ENCODE peak calls at places on chromosome 15, in four cellular contexts. G is tibial nerve, V is sigmoid colon, Z is A549. E is an unnamed sample.

GRCh38 chr15:62625421-62626033 is 417.0 kb upstream of the TPM1 start:
- DNase-seq in G (no peak), V (no peak), Z (no peak), E (no peak)

GRCh38 chr15:35757323-35757722 is 211.4 kb upstream of the DPH6 start:
- DNase-seq in G (no peak), V (no peak), Z (no peak), E (no peak)

GRCh38 chr15:62846805-62847481 is 195.6 kb upstream of the TPM1 start:
- DNase-seq in G (no peak), V (peak), Z (no peak), E (no peak)

GRCh38 chr15:43930079-43930478 is 103.3 kb downstream of the WDR76 start:
- DNase-seq in G (no peak), V (no peak), Z (no peak), E (no peak)

GRCh38 chr15:67967871-67968423 is 86.2 kb upstream of the PIAS1 start:
- DNase-seq in G (peak), V (peak), Z (no peak), E (peak)

GRCh38 chr15:82543155-82543554 is 2.9 kb upstream of the RPS17 start:
- DNase-seq in G (no peak), V (no peak), Z (no peak), E (no peak)

GRCh38 chr15:62444104-62445027 is 279.3 kb upstream of the C2CD4B start:
- DNase-seq in G (peak), V (peak), Z (no peak), E (peak)

GRCh38 chr15:86849563-86849962 is 769.9 kb downstream of the AGBL1 start:
- DNase-seq in G (no peak), V (no peak), Z (no peak), E (no peak)

GRCh38 chr15:42919308-42919707 is 1.3 kb downstream of the TTBK2 start:
- DNase-seq in G (no peak), V (no peak), Z (no peak), E (no peak)

GRCh38 chr15:69391046-69391757 is 22.9 kb upstream of the KIF23 start:
- DNase-seq in G (no peak), V (peak), Z (no peak), E (no peak)

GRCh38 chr15:37007301-37007700 is 93.0 kb downstream of the MEIS2 start:
- DNase-seq in G (no peak), V (no peak), Z (no peak), E (no peak)

GRCh38 chr15:26771168-26771916 is 1.5 kb downstream of the GABRB3 start:
- DNase-seq in G (no peak), V (no peak), Z (no peak), E (no peak)

GRCh38 chr15:55289573-55290360 is at the start of gene RAB27A:
- DNase-seq in G (peak), V (peak), Z (peak), E (peak)

GRCh38 chr15:77012868-77013267 is 17.9 kb downstream of the PSTPIP1 start:
- DNase-seq in G (no peak), V (no peak), Z (no peak), E (no peak)

GRCh38 chr15:63439536-63440264 is 58.1 kb upstream of the CA12 start:
- DNase-seq in G (no peak), V (no peak), Z (no peak), E (no peak)

GRCh38 chr15:69410290-69410874 is 3.8 kb upstream of the KIF23 start:
- DNase-seq in G (no peak), V (no peak), Z (peak), E (no peak)

GRCh38 chr15:66899555-66900350 is 165.6 kb upstream of the SMAD3 start:
- DNase-seq in G (no peak), V (peak), Z (no peak), E (no peak)

GRCh38 chr15:35397027-35397426 is 148.9 kb downstream of the DPH6 start:
- DNase-seq in G (no peak), V (no peak), Z (no peak), E (no peak)

GRCh38 chr15:25787855-25788521 is 75.1 kb downstream of the ATP10A start:
- DNase-seq in G (no peak), V (peak), Z (peak), E (no peak)

GRCh38 chr15:22895465-22896190 is 57.2 kb downstream of the NIPA2 start:
- DNase-seq in G (no peak), V (no peak), Z (peak), E (no peak)

GRCh38 chr15:62951481-62951880 is 91.1 kb upstream of the TPM1 start:
- DNase-seq in G (no peak), V (no peak), Z (no peak), E (no peak)

GRCh38 chr15:58605931-58606330 is 143.6 kb downstream of the ADAM10 start:
- DNase-seq in G (no peak), V (no peak), Z (no peak), E (no peak)

GRCh38 chr15:73992594-73992898 is 451 bp upstream of the STOML1 start:
- DNase-seq in G (no peak), V (no peak), Z (no peak), E (no peak)

GRCh38 chr15:73991260-73991659 is 835 bp downstream of the STOML1 start:
- DNase-seq in G (peak), V (peak), Z (no peak), E (no peak)

GRCh38 chr15:73990250-73991005 is 1.7 kb downstream of the STOML1 start:
- DNase-seq in G (no peak), V (peak), Z (no peak), E (peak)

GRCh38 chr15:73993211-73993994 is 1.1 kb upstream of the PML start:
- DNase-seq in G (no peak), V (peak), Z (no peak), E (peak)

DNA sequence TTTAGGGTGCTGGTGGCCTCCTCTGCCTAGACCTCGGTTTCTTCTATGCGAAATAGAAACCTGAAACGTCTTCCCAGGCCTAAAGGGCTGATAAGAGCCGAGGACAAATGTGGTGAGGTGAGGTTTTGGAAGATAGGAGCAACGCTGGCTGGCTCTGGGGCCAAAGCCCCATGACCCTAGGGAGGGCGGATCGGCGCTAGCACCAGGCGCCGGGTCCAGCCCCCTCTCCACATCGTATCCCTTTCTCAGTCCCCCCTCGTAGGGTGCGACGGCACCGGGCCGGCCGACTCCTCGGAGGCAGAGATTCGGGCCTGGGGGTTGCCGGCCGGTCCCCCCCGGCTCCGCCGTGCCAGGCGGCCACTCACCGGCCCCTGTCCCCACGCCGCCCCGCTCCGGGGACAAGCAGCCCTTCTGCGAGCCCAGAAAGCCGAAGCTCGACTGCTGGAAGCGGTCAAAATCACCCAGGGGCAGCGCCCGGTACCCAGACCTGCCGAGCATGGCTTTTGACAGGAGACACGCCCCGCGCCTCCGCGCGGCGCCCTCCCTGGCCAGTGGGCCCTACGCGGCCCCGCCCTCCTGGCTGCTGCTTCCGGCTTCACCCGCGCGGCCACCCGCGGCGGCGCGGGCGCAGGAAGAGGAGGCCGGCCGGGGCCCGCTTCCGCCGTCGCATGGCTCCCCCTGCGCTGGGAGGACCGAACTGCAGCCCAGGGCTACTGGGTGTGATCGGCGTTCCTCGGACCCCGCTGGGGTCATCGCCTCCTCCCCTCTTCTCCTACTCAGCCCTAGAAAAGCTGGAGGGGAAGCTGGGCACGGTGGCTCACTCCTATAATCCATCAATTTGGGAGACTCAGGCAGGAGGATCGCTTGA is at the start of gene STOML1:
- DNase-seq in G (peak), V (peak), Z (peak), E (peak)
- TF ChIP-seq POLR2A in G (peak), V (peak), Z (peak), E (no peak)

GRCh38 chr15:40846846-40847224 is 3.0 kb downstream of the SPINT1 start:
- DNase-seq in G (no peak), V (no peak), Z (no peak), E (no peak)

GRCh38 chr15:40844543-40844981 is 714 bp downstream of the SPINT1 start:
- DNase-seq in G (no peak), V (no peak), Z (no peak), E (no peak)

GRCh38 chr15:40845036-40845435 is 1.2 kb downstream of the SPINT1 start:
- DNase-seq in G (no peak), V (no peak), Z (no peak), E (no peak)

GRCh38 chr15:40845511-40846284 is 1.9 kb downstream of the SPINT1 start:
- DNase-seq in G (no peak), V (no peak), Z (no peak), E (no peak)

GRCh38 chr15:40847225-40847961 is 3.5 kb downstream of the SPINT1 start:
- DNase-seq in G (peak), V (no peak), Z (peak), E (peak)
- H3K4me3 ChIP-seq in G (no peak), V (no peak), Z (no peak), E (no peak)

GRCh38 chr15:49621327-49622210 is 721 bp downstream of the DTWD1 start:
- DNase-seq in G (no peak), V (no peak), Z (peak), E (no peak)

GRCh38 chr15:49619226-49619625 is 1.4 kb downstream of the FAM227B start:
- DNase-seq in G (no peak), V (no peak), Z (no peak), E (no peak)

GRCh38 chr15:49622561-49622960 is 1.7 kb downstream of the DTWD1 start:
- DNase-seq in G (no peak), V (no peak), Z (peak), E (no peak)

GRCh38 chr15:49620174-49620573 is 444 bp downstream of the FAM227B start:
- DNase-seq in G (no peak), V (no peak), Z (peak), E (no peak)

DNA sequence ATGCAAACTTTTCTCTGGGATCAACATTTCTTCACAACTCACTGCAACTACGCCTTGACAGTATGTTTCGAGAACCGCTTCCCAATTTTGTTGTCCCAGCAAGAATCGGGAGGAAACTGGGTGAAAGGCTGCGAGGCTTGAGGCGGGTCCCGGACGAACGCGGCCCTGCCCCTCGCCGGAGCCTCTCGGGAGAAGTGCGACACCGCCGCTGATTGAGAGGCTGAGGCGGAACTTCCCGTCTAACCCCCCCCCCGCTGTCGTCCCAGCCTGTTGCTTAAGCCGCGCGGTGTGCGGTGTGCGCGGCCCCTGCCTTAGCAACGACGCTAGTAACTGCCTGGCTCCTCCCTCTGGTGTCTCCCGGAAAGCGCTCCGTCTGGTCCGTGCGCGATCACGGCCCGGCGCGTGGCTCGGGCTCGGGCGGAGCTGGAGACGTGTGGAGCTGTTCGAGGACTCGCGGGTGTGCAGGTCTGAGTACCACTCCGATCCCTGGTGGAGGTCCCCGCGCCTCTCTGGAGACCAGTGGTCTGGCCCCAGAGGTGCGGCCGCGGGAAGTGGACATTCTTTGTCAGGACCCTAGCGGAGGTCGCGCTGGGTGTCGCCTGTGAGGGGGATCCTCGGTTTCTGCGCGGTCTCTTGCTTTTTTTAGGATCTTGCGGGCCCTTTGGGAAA is at the start of the genes DTWD1 and FAM227B:
- DNase-seq in G (peak), V (peak), Z (peak), E (peak)
- TF ChIP-seq POLR2A in G (peak), V (peak), Z (peak), E (peak)

GRCh38 chr15:78640840-78641733 is at the start of gene CHRNB4:
- DNase-seq in G (no peak), V (no peak), Z (no peak), E (no peak)
- H3K4me3 ChIP-seq in G (peak), V (peak), Z (peak), E (no peak)

GRCh38 chr15:95662638-95663037 is 667.9 kb upstream of the NR2F2 start:
- DNase-seq in G (no peak), V (no peak), Z (no peak), E (no peak)

GRCh38 chr15:95663156-95663831 is 667.2 kb upstream of the NR2F2 start:
- DNase-seq in G (no peak), V (no peak), Z (no peak), E (no peak)

GRCh38 chr15:95664435-95664834 is 666.1 kb upstream of the NR2F2 start:
- DNase-seq in G (no peak), V (no peak), Z (no peak), E (no peak)

GRCh38 chr15:95669146-95669922 is 661.2 kb upstream of the NR2F2 start:
- DNase-seq in G (no peak), V (no peak), Z (no peak), E (no peak)

GRCh38 chr15:95668201-95668600 is 662.3 kb upstream of the NR2F2 start:
- DNase-seq in G (no peak), V (no peak), Z (no peak), E (no peak)
- TF ChIP-seq POLR2A in G (no peak), V (no peak), Z (no peak), E (no peak)

GRCh38 chr15:73317651-73318462 is 50.9 kb downstream of the HCN4 start:
- DNase-seq in G (no peak), V (no peak), Z (no peak), E (peak)
- H3K4me3 ChIP-seq in G (no peak), V (no peak), Z (no peak), E (no peak)

DNA sequence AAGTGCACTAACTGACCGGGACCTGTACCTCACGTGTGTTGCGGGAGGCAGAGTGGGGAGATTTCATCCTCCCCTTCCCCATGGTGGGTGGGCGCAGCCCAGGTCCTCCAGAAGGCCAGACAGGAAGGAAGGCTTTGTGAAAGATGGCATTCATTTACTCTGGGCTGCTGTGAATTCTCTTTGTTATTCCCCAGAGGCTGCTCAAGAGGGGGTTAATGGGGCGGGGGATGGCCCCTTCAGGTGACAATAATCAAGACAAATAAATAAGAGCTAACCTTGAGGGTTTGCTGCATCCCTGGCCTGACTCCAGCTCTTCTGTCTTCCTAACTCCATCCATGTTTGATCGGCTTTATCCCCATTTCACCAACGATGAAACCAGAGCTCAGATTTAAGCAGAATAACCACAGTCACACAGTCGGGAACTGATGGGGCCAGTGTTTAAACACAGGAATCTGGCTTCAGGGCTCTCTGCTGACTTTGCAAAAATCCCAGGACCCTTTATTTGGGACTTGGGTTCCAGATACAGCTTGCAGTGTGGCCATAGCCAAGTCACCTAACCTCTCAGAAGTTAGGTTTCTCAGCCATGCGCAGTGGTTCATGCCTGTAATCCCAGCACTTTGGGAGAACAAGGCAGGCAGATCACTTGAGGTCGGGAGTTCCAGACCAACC is 16.5 kb downstream of the PIF1 start:
- DNase-seq in G (no peak), V (no peak), Z (no peak), E (no peak)
- TF ChIP-seq POLR2A in G (no peak), V (no peak), Z (no peak), E (no peak)

DNA sequence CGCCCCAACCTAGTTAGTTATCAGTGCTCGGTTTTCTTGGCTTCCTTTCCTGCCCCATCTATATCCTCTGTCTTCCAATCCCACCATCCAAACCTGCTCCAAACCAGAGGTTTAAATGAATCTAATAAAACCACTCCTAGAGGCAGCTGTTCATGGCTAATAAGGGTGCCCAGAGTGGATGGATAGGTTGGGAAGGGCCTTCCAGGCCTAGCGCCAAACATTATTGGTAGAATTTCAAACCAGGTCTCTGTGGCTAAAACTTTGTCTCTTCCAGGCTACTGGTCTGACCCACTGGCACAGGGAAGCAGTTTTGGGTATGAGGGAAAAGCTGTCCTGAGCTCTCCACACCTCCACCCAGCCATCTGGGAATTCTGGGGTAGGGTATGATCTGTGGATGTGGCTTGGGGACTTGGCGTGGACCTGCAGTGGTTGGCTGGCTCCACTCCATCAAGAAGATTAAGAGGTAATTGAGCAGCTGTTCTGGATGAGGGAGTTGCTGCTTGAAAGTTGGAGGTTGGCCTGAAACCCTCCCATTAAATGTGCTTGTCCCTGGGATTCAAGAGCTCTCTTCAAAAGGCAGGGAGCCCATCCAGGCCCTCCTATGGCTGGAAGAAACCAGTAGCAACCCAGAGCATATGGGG is 29.3 kb upstream of the INSYN1 start:
- DNase-seq in G (no peak), V (no peak), Z (no peak), E (no peak)
- H3K4me3 ChIP-seq in G (no peak), V (no peak), Z (no peak), E (no peak)

DNA sequence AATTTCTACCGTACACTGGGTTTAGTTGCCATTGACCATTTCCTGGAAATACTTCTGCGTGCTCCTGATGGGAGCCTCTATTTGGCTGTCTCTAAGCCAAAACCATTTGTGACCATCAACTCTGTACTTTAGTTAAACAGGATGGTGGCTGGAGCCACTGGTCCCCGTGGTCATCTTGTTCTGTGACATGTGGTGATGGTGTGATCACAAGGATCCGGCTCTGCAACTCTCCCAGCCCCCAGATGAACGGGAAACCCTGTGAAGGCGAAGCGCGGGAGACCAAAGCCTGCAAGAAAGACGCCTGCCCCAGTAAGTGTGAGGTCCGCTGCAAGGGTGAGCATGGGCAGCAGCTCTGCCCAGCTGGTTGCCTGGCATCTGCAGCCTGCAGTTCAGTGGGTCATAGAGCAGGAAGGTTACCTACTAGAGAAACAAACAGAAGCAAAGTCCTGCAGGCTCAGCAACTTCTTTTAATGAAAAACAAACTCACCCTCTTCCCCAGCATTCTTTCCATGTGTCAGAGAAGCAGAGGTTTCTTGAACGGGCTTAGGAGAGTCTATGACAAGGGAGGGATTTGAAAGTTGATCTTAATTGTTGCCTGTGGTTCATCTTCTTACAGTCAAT is 7.1 kb downstream of the THBS1 start:
- DNase-seq in G (no peak), V (no peak), Z (no peak), E (no peak)
- TF ChIP-seq POLR2A in G (no peak), V (no peak), Z (no peak), E (no peak)